ENCODE peak calls at places on chromosomes 3 and 15, in ten cellular contexts. E is upper lobe of left lung, S is HCT116, Y is transverse colon, T is K562, D is suprapubic skin, G is esophagus muscularis mucosa, O is GM12878, K is H1, M is HepG2. N is an unnamed sample. For H3K4me1, the result is how much of the 10 kb centered on the place peaks cover.

GRCh38 chr15:70875001-70875782 is 17.0 kb downstream of the THAP10 start:
- DNase-seq in T (no peak), M (no peak), E (no peak), O (no peak), D (no peak), G (no peak), Y (no peak), S (no peak), K (no peak), N (no peak)

GRCh38 chr3:122974764-122975162 is 52.8 kb downstream of the SEMA5B start:
- DNase-seq in T (no peak), M (no peak), Y (no peak), D (no peak), G (no peak), K (no peak), O (no peak), E (no peak), S (no peak), N (no peak)

GRCh38 chr3:126127904-126128303 is 44.0 kb upstream of the SLC41A3 start:
- DNase-seq in E (peak), O (no peak), Y (no peak), T (no peak), K (no peak), D (peak), G (peak), S (no peak), M (no peak), N (no peak)

GRCh38 chr3:58429657-58430056 is 4.0 kb downstream of the PDHB start:
- DNase-seq in M (no peak), K (no peak), Y (no peak), O (peak), D (no peak), E (no peak), G (no peak), T (no peak), S (no peak), N (no peak)

GRCh38 chr3:141413387-141414140 is 45.3 kb downstream of the ZBTB38 start:
- DNase-seq in D (no peak), G (no peak), T (no peak), K (no peak), S (no peak), O (no peak), M (no peak), Y (no peak), E (no peak), N (no peak)

GRCh38 chr3:161423911-161424522 is 52.7 kb upstream of the SPTSSB start:
- DNase-seq in S (peak), M (peak), G (no peak), K (no peak), D (no peak), T (peak), E (no peak), Y (no peak), O (no peak), N (no peak)

GRCh38 chr3:44883999-44884431 is 9.6 kb downstream of the TGM4 start:
- DNase-seq in D (no peak), E (no peak), K (no peak), Y (no peak), S (peak), M (no peak), O (no peak), T (no peak), G (no peak), N (no peak)

GRCh38 chr15:74790080-74790916 is 8.4 kb downstream of the CSK start:
- DNase-seq in D (no peak), E (peak), K (no peak), G (no peak), O (no peak), S (no peak), T (no peak), M (no peak), Y (peak), N (no peak)

GRCh38 chr15:39947401-39948197 is 13.7 kb downstream of the EIF2AK4 start:
- DNase-seq in O (no peak), T (no peak), K (no peak), G (no peak), S (no peak), E (no peak), D (no peak), Y (no peak), M (no peak), N (no peak)

GRCh38 chr3:17111556-17111955 is 226.8 kb downstream of the PLCL2 start:
- DNase-seq in E (no peak), G (no peak), M (no peak), S (no peak), D (no peak), Y (no peak), T (no peak), O (no peak), K (no peak), N (no peak)

GRCh38 chr15:85750319-85750806 is 44.4 kb downstream of the KLHL25 start:
- DNase-seq in O (no peak), K (no peak), T (no peak), G (no peak), D (no peak), E (peak), M (no peak), Y (peak), S (no peak), N (peak)

GRCh38 chr3:183131735-183132134 is 30.8 kb downstream of the LAMP3 start:
- DNase-seq in O (no peak), E (no peak), Y (no peak), K (no peak), S (no peak), D (no peak), G (no peak), T (no peak), M (no peak), N (no peak)

GRCh38 chr3:194488007-194488742 is 1.4 kb upstream of the ATP13A3 start:
- DNase-seq in G (peak), M (no peak), S (no peak), Y (no peak), E (no peak), O (no peak), D (no peak), T (peak), K (no peak), N (no peak)

GRCh38 chr15:34038404-34039179 is 412 bp downstream of the AVEN start:
- DNase-seq in E (peak), G (peak), Y (peak), T (peak), O (no peak), D (peak), M (peak), S (no peak), K (no peak), N (no peak)
- H3K27ac ChIP-seq in E (peak), G (peak), Y (peak), T (peak), O (peak), D (peak), M (peak), S (peak), K (peak), N (peak)

GRCh38 chr15:63503739-63504246 is 600 bp upstream of the USP3 start:
- DNase-seq in K (no peak), D (no peak), S (peak), O (no peak), Y (peak), E (no peak), T (peak), G (no peak), M (peak), N (peak)
- TF ChIP-seq POLR2AphosphoS5 in K (no peak), D (no peak), S (no peak), O (peak), Y (no peak), E (peak), T (peak), G (no peak), M (no peak), N (no peak)

GRCh38 chr3:8529197-8529637 is 27.6 kb downstream of the LMCD1 start:
- DNase-seq in S (no peak), E (no peak), M (peak), K (no peak), G (no peak), Y (no peak), D (no peak), O (no peak), T (no peak), N (no peak)
- H3K4me1 ChIP-seq in S (under half), E (half or more), M (half or more), K (under half), G (under half), Y (under half), D (half or more), O (under half), T (under half), N (under half)

DNA sequence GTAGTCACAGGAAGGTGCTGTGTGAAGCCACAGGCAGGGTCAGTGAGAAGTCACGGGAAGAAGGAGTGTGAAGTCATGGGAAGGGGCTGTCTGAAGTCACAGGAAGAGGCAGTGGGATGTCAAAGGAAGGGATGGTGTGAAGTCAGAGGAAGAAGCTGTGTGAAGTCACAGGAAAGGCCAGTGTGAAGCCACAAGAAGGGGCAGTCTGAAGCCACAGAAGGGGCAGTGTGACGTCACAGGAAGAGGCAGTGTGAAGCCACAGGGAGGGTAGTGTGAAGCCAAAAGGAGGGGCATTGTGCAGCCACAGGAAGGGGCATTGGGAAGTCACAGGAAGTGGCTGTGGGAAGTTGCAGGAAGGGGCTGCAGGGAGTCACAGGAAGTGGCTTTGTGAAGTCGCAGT is 35.1 kb downstream of the GASK1A start:
- DNase-seq in D (peak), E (no peak), G (no peak), S (no peak), O (no peak), T (no peak), K (no peak), M (no peak), Y (no peak), N (no peak)
- H3K27ac ChIP-seq in D (no peak), E (no peak), G (no peak), S (no peak), O (no peak), T (no peak), K (no peak), M (no peak), Y (no peak), N (no peak)

GRCh38 chr15:60385620-60386552 is 11.9 kb downstream of the ANXA2 start:
- DNase-seq in E (no peak), S (no peak), O (no peak), G (no peak), D (no peak), T (no peak), K (no peak), Y (no peak), M (no peak), N (no peak)
- TF ChIP-seq POLR2AphosphoS5 in E (no peak), S (no peak), O (no peak), G (no peak), D (no peak), T (no peak), K (no peak), Y (no peak), M (no peak), N (no peak)

GRCh38 chr3:72154391-72155300 is 369.7 kb upstream of the PROK2 start:
- DNase-seq in G (no peak), T (no peak), E (no peak), M (no peak), O (no peak), Y (no peak), K (no peak), S (no peak), D (no peak), N (no peak)
- H3K4me1 ChIP-seq in G (under half), T (under half), E (under half), M (half or more), O (under half), Y (under half), K (under half), S (under half), D (under half), N (under half)

DNA sequence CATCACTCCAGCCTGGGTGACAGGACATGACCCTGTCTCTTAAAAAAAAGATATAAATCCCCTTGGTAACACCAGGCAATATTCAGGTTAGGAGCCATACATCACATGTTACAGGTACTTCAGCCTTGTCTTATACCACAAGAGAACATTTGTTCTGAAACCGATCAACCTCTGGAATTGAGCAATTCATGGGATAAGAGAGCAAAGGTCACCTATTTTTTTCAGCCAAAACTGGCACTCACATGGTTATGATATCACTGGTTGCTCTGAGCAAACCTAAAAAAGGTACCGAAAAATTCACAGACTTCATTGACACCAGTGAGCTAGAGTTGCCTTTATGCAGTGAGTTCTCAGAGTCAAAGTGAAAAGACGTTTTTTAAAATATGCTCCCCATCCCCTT is 9.1 kb downstream of the SPICE1 start:
- DNase-seq in T (no peak), Y (no peak), O (no peak), S (no peak), M (peak), D (no peak), E (no peak), G (no peak), K (no peak), N (no peak)
- H3K27ac ChIP-seq in T (no peak), Y (no peak), O (no peak), S (no peak), M (no peak), D (no peak), E (no peak), G (no peak), K (no peak), N (no peak)

N was measured in breast epithelium.